ENCODE peak calls at places on chromosome 14, in nine cellular contexts. One of them, this sample, is unnamed.

GRCh38 chr14:94670692-94671285 is 58.6 kb downstream of the SERPINA3 start:
- DNase-seq in foreskin fibroblast: no peak
- DNase-seq in AG20443: no peak
- DNase-seq in erythroblast: no peak
- DNase-seq in neural crest cell: no peak
- DNase-seq in naive thymus-derived CD8-positive, alpha-beta T cell: no peak
- DNase-seq in HTR-8/SVneo: no peak
- DNase-seq in T47D: no peak
- DNase-seq in astrocyte of the cerebellum: no peak
- DNase-seq in this sample: no peak

GRCh38 chr14:93748208-93749080 is 39.8 kb downstream of the PRIMA1 start:
- DNase-seq in foreskin fibroblast: no peak
- DNase-seq in AG20443: no peak
- DNase-seq in erythroblast: peak; percentile 87
- DNase-seq in neural crest cell: no peak
- DNase-seq in naive thymus-derived CD8-positive, alpha-beta T cell: no peak
- DNase-seq in HTR-8/SVneo: no peak
- DNase-seq in T47D: no peak
- DNase-seq in astrocyte of the cerebellum: no peak
- DNase-seq in this sample: no peak

GRCh38 chr14:70955543-70956480 is 48.6 kb downstream of the PCNX1 start:
- DNase-seq in foreskin fibroblast: peak; percentile 62
- DNase-seq in AG20443: peak; percentile 25
- DNase-seq in erythroblast: peak; percentile 3
- DNase-seq in neural crest cell: no peak
- DNase-seq in naive thymus-derived CD8-positive, alpha-beta T cell: peak; percentile 41
- DNase-seq in HTR-8/SVneo: peak; percentile 38
- DNase-seq in T47D: no peak
- DNase-seq in astrocyte of the cerebellum: no peak
- DNase-seq in this sample: peak; percentile 36

GRCh38 chr14:92384461-92385133 is 61.6 kb downstream of the SLC24A4 start:
- DNase-seq in foreskin fibroblast: no peak
- DNase-seq in AG20443: no peak
- DNase-seq in erythroblast: no peak
- DNase-seq in neural crest cell: no peak
- DNase-seq in naive thymus-derived CD8-positive, alpha-beta T cell: no peak
- DNase-seq in HTR-8/SVneo: no peak
- DNase-seq in T47D: no peak
- DNase-seq in astrocyte of the cerebellum: no peak
- DNase-seq in this sample: no peak

GRCh38 chr14:36996133-36996856 is 176.1 kb downstream of the SLC25A21 start:
- DNase-seq in foreskin fibroblast: peak; percentile 74
- DNase-seq in AG20443: peak; percentile 77
- DNase-seq in erythroblast: peak; percentile 39
- DNase-seq in neural crest cell: no peak
- DNase-seq in naive thymus-derived CD8-positive, alpha-beta T cell: no peak
- DNase-seq in HTR-8/SVneo: no peak
- DNase-seq in T47D: no peak
- DNase-seq in astrocyte of the cerebellum: no peak
- DNase-seq in this sample: no peak

GRCh38 chr14:87745507-87746118 is 247.4 kb downstream of the GALC start:
- DNase-seq in foreskin fibroblast: peak; percentile 51
- DNase-seq in AG20443: peak; percentile 66
- DNase-seq in erythroblast: peak; percentile 8
- DNase-seq in neural crest cell: peak; percentile 25
- DNase-seq in naive thymus-derived CD8-positive, alpha-beta T cell: peak; percentile 3
- DNase-seq in HTR-8/SVneo: no peak
- DNase-seq in T47D: peak; percentile 30
- DNase-seq in astrocyte of the cerebellum: peak; percentile 2
- DNase-seq in this sample: no peak

GRCh38 chr14:102928412-102929348 is 6.2 kb downstream of the AMN start:
- DNase-seq in foreskin fibroblast: peak; percentile 61
- DNase-seq in AG20443: peak; percentile 63
- DNase-seq in erythroblast: peak; percentile 75
- DNase-seq in neural crest cell: peak; percentile 54
- DNase-seq in naive thymus-derived CD8-positive, alpha-beta T cell: peak; percentile 87
- DNase-seq in HTR-8/SVneo: no peak
- DNase-seq in T47D: no peak
- DNase-seq in astrocyte of the cerebellum: no peak
- DNase-seq in this sample: peak; percentile 59

GRCh38 chr14:48937796-48938195 is 648.4 kb downstream of the RPS29 start:
- DNase-seq in foreskin fibroblast: no peak
- DNase-seq in AG20443: peak; percentile 7
- DNase-seq in erythroblast: no peak
- DNase-seq in neural crest cell: no peak
- DNase-seq in naive thymus-derived CD8-positive, alpha-beta T cell: no peak
- DNase-seq in HTR-8/SVneo: no peak
- DNase-seq in T47D: no peak
- DNase-seq in astrocyte of the cerebellum: no peak
- DNase-seq in this sample: no peak

GRCh38 chr14:88488081-88488480 is 66.7 kb downstream of the PTPN21 start:
- DNase-seq in foreskin fibroblast: no peak
- DNase-seq in AG20443: no peak
- DNase-seq in erythroblast: no peak
- DNase-seq in neural crest cell: no peak
- DNase-seq in naive thymus-derived CD8-positive, alpha-beta T cell: no peak
- DNase-seq in HTR-8/SVneo: no peak
- DNase-seq in T47D: no peak
- DNase-seq in astrocyte of the cerebellum: no peak
- DNase-seq in this sample: no peak

GRCh38 chr14:52929192-52929807 is 21.6 kb downstream of the FERMT2 start:
- DNase-seq in foreskin fibroblast: no peak
- DNase-seq in AG20443: no peak
- DNase-seq in erythroblast: no peak
- DNase-seq in neural crest cell: no peak
- DNase-seq in naive thymus-derived CD8-positive, alpha-beta T cell: no peak
- DNase-seq in HTR-8/SVneo: no peak
- DNase-seq in T47D: no peak
- DNase-seq in astrocyte of the cerebellum: no peak
- DNase-seq in this sample: no peak

GRCh38 chr14:89015016-89015415 is 190.6 kb downstream of the TTC8 start:
- DNase-seq in foreskin fibroblast: peak; percentile 33
- DNase-seq in AG20443: no peak
- DNase-seq in erythroblast: no peak
- DNase-seq in neural crest cell: no peak
- DNase-seq in naive thymus-derived CD8-positive, alpha-beta T cell: no peak
- DNase-seq in HTR-8/SVneo: no peak
- DNase-seq in T47D: no peak
- DNase-seq in astrocyte of the cerebellum: no peak
- DNase-seq in this sample: no peak

GRCh38 chr14:71523630-71524320 is 408.5 kb upstream of the RGS6 start:
- DNase-seq in foreskin fibroblast: peak; percentile 63
- DNase-seq in AG20443: no peak
- DNase-seq in erythroblast: no peak
- DNase-seq in neural crest cell: no peak
- DNase-seq in naive thymus-derived CD8-positive, alpha-beta T cell: no peak
- DNase-seq in HTR-8/SVneo: no peak
- DNase-seq in T47D: no peak
- DNase-seq in astrocyte of the cerebellum: no peak
- DNase-seq in this sample: no peak

GRCh38 chr14:89279649-89280232 is 137.3 kb downstream of the FOXN3 start:
- DNase-seq in foreskin fibroblast: no peak
- DNase-seq in AG20443: no peak
- DNase-seq in erythroblast: no peak
- DNase-seq in neural crest cell: no peak
- DNase-seq in naive thymus-derived CD8-positive, alpha-beta T cell: no peak
- DNase-seq in HTR-8/SVneo: no peak
- DNase-seq in T47D: no peak
- DNase-seq in astrocyte of the cerebellum: no peak
- DNase-seq in this sample: no peak

GRCh38 chr14:61103541-61104339 is 122.7 kb downstream of the SLC38A6 start:
- DNase-seq in foreskin fibroblast: peak; percentile 97
- DNase-seq in AG20443: peak; percentile 93
- DNase-seq in erythroblast: peak; percentile 4
- DNase-seq in neural crest cell: no peak
- DNase-seq in naive thymus-derived CD8-positive, alpha-beta T cell: no peak
- DNase-seq in HTR-8/SVneo: peak; percentile 100
- DNase-seq in T47D: peak; percentile 18
- DNase-seq in astrocyte of the cerebellum: peak; percentile 94
- DNase-seq in this sample: no peak

GRCh38 chr14:23478109-23478698 is 8.7 kb downstream of the NGDN start:
- DNase-seq in foreskin fibroblast: peak; percentile 83
- DNase-seq in AG20443: peak; percentile 55
- DNase-seq in erythroblast: peak; percentile 73
- DNase-seq in neural crest cell: peak; percentile 54
- DNase-seq in naive thymus-derived CD8-positive, alpha-beta T cell: peak; percentile 67
- DNase-seq in HTR-8/SVneo: peak; percentile 27
- DNase-seq in T47D: no peak
- DNase-seq in astrocyte of the cerebellum: peak; percentile 50
- DNase-seq in this sample: peak; percentile 62

GRCh38 chr14:98498019-98498885 is 773.7 kb downstream of the BCL11B start:
- DNase-seq in foreskin fibroblast: no peak
- DNase-seq in AG20443: no peak
- DNase-seq in erythroblast: no peak
- DNase-seq in neural crest cell: no peak
- DNase-seq in naive thymus-derived CD8-positive, alpha-beta T cell: no peak
- DNase-seq in HTR-8/SVneo: no peak
- DNase-seq in T47D: no peak
- DNase-seq in astrocyte of the cerebellum: no peak
- DNase-seq in this sample: no peak

GRCh38 chr14:54695196-54695595 is 128.3 kb downstream of the SAMD4A start:
- DNase-seq in foreskin fibroblast: no peak
- DNase-seq in AG20443: no peak
- DNase-seq in erythroblast: no peak
- DNase-seq in neural crest cell: no peak
- DNase-seq in naive thymus-derived CD8-positive, alpha-beta T cell: no peak
- DNase-seq in HTR-8/SVneo: no peak
- DNase-seq in T47D: no peak
- DNase-seq in astrocyte of the cerebellum: no peak
- DNase-seq in this sample: no peak

GRCh38 chr14:54251356-54251755 is 145.5 kb upstream of the CDKN3 start:
- DNase-seq in foreskin fibroblast: peak; percentile 10
- DNase-seq in AG20443: peak; percentile 21
- DNase-seq in erythroblast: no peak
- DNase-seq in neural crest cell: no peak
- DNase-seq in naive thymus-derived CD8-positive, alpha-beta T cell: no peak
- DNase-seq in HTR-8/SVneo: no peak
- DNase-seq in T47D: no peak
- DNase-seq in astrocyte of the cerebellum: no peak
- DNase-seq in this sample: no peak

GRCh38 chr14:38339704-38340103 is 83.8 kb upstream of the CLEC14A start:
- DNase-seq in foreskin fibroblast: peak; percentile 88
- DNase-seq in AG20443: peak; percentile 67
- DNase-seq in erythroblast: no peak
- DNase-seq in neural crest cell: no peak
- DNase-seq in naive thymus-derived CD8-positive, alpha-beta T cell: no peak
- DNase-seq in HTR-8/SVneo: peak; percentile 23
- DNase-seq in T47D: no peak
- DNase-seq in astrocyte of the cerebellum: no peak
- DNase-seq in this sample: no peak

GRCh38 chr14:64680013-64680674 is 24.1 kb upstream of the PLEKHG3 start:
- DNase-seq in foreskin fibroblast: no peak
- DNase-seq in AG20443: peak; percentile 47
- DNase-seq in erythroblast: no peak
- DNase-seq in neural crest cell: no peak
- DNase-seq in naive thymus-derived CD8-positive, alpha-beta T cell: no peak
- DNase-seq in HTR-8/SVneo: no peak
- DNase-seq in T47D: no peak
- DNase-seq in astrocyte of the cerebellum: no peak
- DNase-seq in this sample: no peak

GRCh38 chr14:95041477-95042020 is 115.8 kb downstream of the DICER1 start:
- DNase-seq in foreskin fibroblast: no peak
- DNase-seq in AG20443: no peak
- DNase-seq in erythroblast: no peak
- DNase-seq in neural crest cell: no peak
- DNase-seq in naive thymus-derived CD8-positive, alpha-beta T cell: no peak
- DNase-seq in HTR-8/SVneo: no peak
- DNase-seq in T47D: no peak
- DNase-seq in astrocyte of the cerebellum: no peak
- DNase-seq in this sample: no peak

GRCh38 chr14:33516898-33517436 is 433.9 kb downstream of the EGLN3 start:
- DNase-seq in foreskin fibroblast: no peak
- DNase-seq in AG20443: no peak
- DNase-seq in erythroblast: no peak
- DNase-seq in neural crest cell: no peak
- DNase-seq in naive thymus-derived CD8-positive, alpha-beta T cell: no peak
- DNase-seq in HTR-8/SVneo: no peak
- DNase-seq in T47D: no peak
- DNase-seq in astrocyte of the cerebellum: no peak
- DNase-seq in this sample: no peak

GRCh38 chr14:24082411-24083080 is 11.2 kb downstream of the CPNE6 start:
- DNase-seq in foreskin fibroblast: no peak
- DNase-seq in AG20443: no peak
- DNase-seq in erythroblast: no peak
- DNase-seq in neural crest cell: no peak
- DNase-seq in naive thymus-derived CD8-positive, alpha-beta T cell: no peak
- DNase-seq in HTR-8/SVneo: no peak
- DNase-seq in T47D: no peak
- DNase-seq in astrocyte of the cerebellum: no peak
- DNase-seq in this sample: no peak

GRCh38 chr14:92922883-92923743 is at the start of gene CHGA:
- DNase-seq in foreskin fibroblast: peak; percentile 70
- DNase-seq in AG20443: peak; percentile 86
- DNase-seq in erythroblast: peak; percentile 67
- DNase-seq in neural crest cell: peak; percentile 83
- DNase-seq in naive thymus-derived CD8-positive, alpha-beta T cell: peak; percentile 48
- DNase-seq in HTR-8/SVneo: peak; percentile 59
- DNase-seq in T47D: peak; percentile 92
- DNase-seq in astrocyte of the cerebellum: no peak
- DNase-seq in this sample: peak; percentile 19

GRCh38 chr14:29993148-29993547 is 65.5 kb upstream of the PRKD1 start:
- DNase-seq in foreskin fibroblast: no peak
- DNase-seq in AG20443: no peak
- DNase-seq in erythroblast: no peak
- DNase-seq in neural crest cell: no peak
- DNase-seq in naive thymus-derived CD8-positive, alpha-beta T cell: no peak
- DNase-seq in HTR-8/SVneo: no peak
- DNase-seq in T47D: no peak
- DNase-seq in astrocyte of the cerebellum: no peak
- DNase-seq in this sample: no peak

GRCh38 chr14:28012629-28013415 is 753.8 kb upstream of the FOXG1 start:
- DNase-seq in foreskin fibroblast: no peak
- DNase-seq in AG20443: no peak
- DNase-seq in erythroblast: no peak
- DNase-seq in neural crest cell: peak; percentile 5
- DNase-seq in naive thymus-derived CD8-positive, alpha-beta T cell: no peak
- DNase-seq in HTR-8/SVneo: no peak
- DNase-seq in T47D: no peak
- DNase-seq in astrocyte of the cerebellum: no peak
- DNase-seq in this sample: no peak

GRCh38 chr14:103436533-103436932 is 51.3 kb downstream of the MARK3 start:
- DNase-seq in foreskin fibroblast: peak; percentile 60
- DNase-seq in AG20443: no peak
- DNase-seq in erythroblast: no peak
- DNase-seq in neural crest cell: no peak
- DNase-seq in naive thymus-derived CD8-positive, alpha-beta T cell: no peak
- DNase-seq in HTR-8/SVneo: no peak
- DNase-seq in T47D: no peak
- DNase-seq in astrocyte of the cerebellum: no peak
- DNase-seq in this sample: no peak

GRCh38 chr14:96363751-96364336 is 518 bp downstream of the GSKIP start:
- DNase-seq in foreskin fibroblast: peak; percentile 76
- DNase-seq in AG20443: peak; percentile 55
- DNase-seq in erythroblast: peak; percentile 78
- DNase-seq in neural crest cell: peak; percentile 32
- DNase-seq in naive thymus-derived CD8-positive, alpha-beta T cell: peak; percentile 33
- DNase-seq in HTR-8/SVneo: peak; percentile 24
- DNase-seq in T47D: peak; percentile 57
- DNase-seq in astrocyte of the cerebellum: no peak
- DNase-seq in this sample: no peak

GRCh38 chr14:69850086-69850735 is 29.0 kb upstream of the SMOC1 start:
- DNase-seq in foreskin fibroblast: no peak
- DNase-seq in AG20443: no peak
- DNase-seq in erythroblast: no peak
- DNase-seq in neural crest cell: peak; percentile 59
- DNase-seq in naive thymus-derived CD8-positive, alpha-beta T cell: no peak
- DNase-seq in HTR-8/SVneo: no peak
- DNase-seq in T47D: no peak
- DNase-seq in astrocyte of the cerebellum: no peak
- DNase-seq in this sample: no peak

GRCh38 chr14:67269338-67270060 is 28.3 kb downstream of the PALS1 start:
- DNase-seq in foreskin fibroblast: peak; percentile 71
- DNase-seq in AG20443: peak; percentile 79
- DNase-seq in erythroblast: no peak
- DNase-seq in neural crest cell: no peak
- DNase-seq in naive thymus-derived CD8-positive, alpha-beta T cell: no peak
- DNase-seq in HTR-8/SVneo: peak; percentile 70
- DNase-seq in T47D: no peak
- DNase-seq in astrocyte of the cerebellum: peak; percentile 51
- DNase-seq in this sample: no peak

GRCh38 chr14:55329999-55330710 is 58.9 kb downstream of the FBXO34 start:
- DNase-seq in foreskin fibroblast: peak; percentile 15
- DNase-seq in AG20443: no peak
- DNase-seq in erythroblast: no peak
- DNase-seq in neural crest cell: no peak
- DNase-seq in naive thymus-derived CD8-positive, alpha-beta T cell: no peak
- DNase-seq in HTR-8/SVneo: no peak
- DNase-seq in T47D: no peak
- DNase-seq in astrocyte of the cerebellum: no peak
- DNase-seq in this sample: no peak